ENCODE peak calls at places on chromosomes 11 and 22, in five cellular contexts. J is sigmoid colon, T is GM12878, N is K562, X is mammary epithelial cell. L is an unnamed sample. For H3K36me3, the result is how much of the 10 kb centered on the place peaks cover.

GRCh38 chr11:134393638-134394037 is 18.4 kb downstream of the B3GAT1 start:
- DNase-seq in J (no peak), T (no peak), N (peak), X (no peak), L (no peak)

GRCh38 chr11:92663539-92663938 is 305.9 kb upstream of the MTNR1B start:
- DNase-seq in J (no peak), T (no peak), N (no peak), X (no peak), L (no peak)

GRCh38 chr11:74412733-74413359 is 14.6 kb upstream of the PGM2L1 start:
- DNase-seq in J (no peak), T (no peak), N (no peak), X (peak), L (no peak)

GRCh38 chr11:118565062-118565461 is 669 bp downstream of the IFT46 start:
- DNase-seq in J (no peak), T (no peak), N (no peak), X (peak), L (no peak)

GRCh38 chr22:43155789-43156188 is 4.4 kb downstream of the TSPO start:
- DNase-seq in J (no peak), T (no peak), N (no peak), X (peak), L (no peak)

GRCh38 chr22:42895541-42895981 is 38.5 kb upstream of the ARFGAP3 start:
- DNase-seq in J (no peak), T (no peak), N (no peak), X (no peak), L (no peak)

GRCh38 chr22:34334893-34335292 is 414.6 kb upstream of the LARGE1 start:
- DNase-seq in J (no peak), T (no peak), N (no peak), X (no peak), L (no peak)

GRCh38 chr11:17434108-17434507 is 42.5 kb downstream of the ABCC8 start:
- DNase-seq in J (no peak), T (no peak), N (no peak), X (no peak), L (no peak)

GRCh38 chr11:126123686-126124085 is 61.0 kb upstream of the CDON start:
- DNase-seq in J (no peak), T (no peak), N (no peak), X (no peak), L (no peak)

GRCh38 chr11:116927163-116927772 is 89.8 kb upstream of the APOA1 start:
- DNase-seq in J (no peak), T (no peak), N (peak), X (no peak), L (no peak)

GRCh38 chr11:86219291-86220193 is 25.0 kb upstream of the EED start:
- DNase-seq in J (no peak), T (peak), N (no peak), X (no peak), L (no peak)

GRCh38 chr11:32087602-32088001 is 3.3 kb upstream of the RCN1 start:
- DNase-seq in J (no peak), T (no peak), N (no peak), X (peak), L (no peak)

GRCh38 chr11:126857860-126858808 is 142.4 kb downstream of the KIRREL3 start:
- DNase-seq in J (no peak), T (no peak), N (no peak), X (no peak), L (no peak)

GRCh38 chr11:11841605-11842425 is at the start of gene USP47:
- DNase-seq in J (peak), T (no peak), N (peak), X (peak), L (peak)

GRCh38 chr11:113778111-113778910 is 1.3 kb upstream of the CLDN25 start:
- DNase-seq in J (no peak), T (no peak), N (no peak), X (peak), L (peak)

GRCh38 chr11:113771964-113772363 is 1.5 kb downstream of the ZW10 start:
- DNase-seq in J (no peak), T (no peak), N (no peak), X (no peak), L (no peak)

GRCh38 chr11:113773092-113773415 is 438 bp downstream of the ZW10 start:
- DNase-seq in J (peak), T (no peak), N (peak), X (no peak), L (peak)

GRCh38 chr11:113774174-113774503 is 647 bp upstream of the ZW10 start:
- DNase-seq in J (no peak), T (no peak), N (no peak), X (no peak), L (no peak)

DNA sequence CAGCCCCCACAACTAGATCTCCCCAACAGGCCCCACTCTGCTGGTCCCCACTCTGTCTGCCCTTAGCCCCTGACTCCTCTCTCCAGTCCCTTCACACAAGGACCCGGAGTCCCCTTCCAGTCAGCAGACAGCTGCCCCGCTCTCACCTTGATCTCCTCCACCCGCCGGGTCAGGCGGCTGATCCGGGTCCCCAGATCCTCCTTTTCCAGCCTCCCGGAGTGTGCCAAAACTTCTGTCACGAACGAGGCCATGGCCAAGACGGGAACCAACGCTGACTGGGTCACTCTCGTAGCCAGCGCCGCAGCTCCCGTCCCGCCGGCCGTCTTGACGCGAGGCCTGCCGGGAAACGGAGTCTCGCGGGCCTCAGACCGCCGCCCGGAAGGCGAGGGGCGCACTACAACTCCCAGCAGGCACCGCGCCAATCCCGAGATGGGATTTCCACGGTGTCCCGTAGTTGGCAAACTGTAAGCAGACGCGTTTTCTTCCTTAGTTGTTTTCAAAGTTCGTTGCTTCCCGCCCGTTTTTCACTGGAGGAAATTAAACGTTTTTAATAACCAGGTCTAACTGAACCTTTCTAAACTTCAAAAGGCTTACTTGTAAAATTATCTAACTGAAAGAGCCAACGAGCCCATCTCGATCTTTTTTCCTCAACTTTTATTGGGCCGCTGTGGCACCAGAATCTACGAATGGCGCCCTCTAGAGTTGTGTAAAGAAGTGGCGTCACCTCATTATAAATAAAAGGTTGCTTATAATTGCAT is at the start of gene ZW10:
- DNase-seq in J (peak), T (peak), N (peak), X (peak), L (peak)
- TF ChIP-seq CTCF in J (peak), T (peak), N (peak), X (peak), L (peak)

GRCh38 chr11:68574308-68574707 is 110.0 kb upstream of the GAL start:
- DNase-seq in J (no peak), T (no peak), N (no peak), X (peak), L (peak)

GRCh38 chr11:68567553-68567952 is 107.0 kb downstream of the PPP6R3 start:
- DNase-seq in J (no peak), T (no peak), N (no peak), X (no peak), L (no peak)

GRCh38 chr11:68564261-68564660 is 103.7 kb downstream of the PPP6R3 start:
- DNase-seq in J (no peak), T (no peak), N (no peak), X (no peak), L (no peak)

GRCh38 chr11:68565768-68566167 is 105.2 kb downstream of the PPP6R3 start:
- DNase-seq in J (no peak), T (no peak), N (no peak), X (no peak), L (no peak)

GRCh38 chr11:68569357-68569756 is 108.8 kb downstream of the PPP6R3 start:
- DNase-seq in J (no peak), T (peak), N (no peak), X (peak), L (no peak)
- H3K36me3 ChIP-seq in J (under half), T (under half), N (half or more), X (under half), L (under half)

DNA sequence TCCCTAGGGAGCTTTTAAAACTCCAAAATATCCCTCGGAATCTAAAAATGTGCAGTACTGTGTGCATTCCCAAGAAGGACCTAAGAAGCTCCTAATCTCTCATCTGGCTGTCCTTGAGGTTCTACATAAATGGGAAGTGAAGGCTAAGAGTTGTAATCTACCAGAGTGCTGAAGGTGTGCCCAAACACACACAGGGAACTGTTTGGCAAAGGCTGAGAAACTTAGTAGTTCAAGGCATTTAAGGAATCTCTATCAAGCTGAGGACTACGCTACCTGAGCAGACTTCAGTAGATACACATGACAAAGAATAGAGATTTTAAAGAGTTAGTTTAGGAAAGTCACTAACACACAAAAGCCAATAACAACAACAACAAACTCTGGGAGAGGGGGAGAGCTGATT is 71.1 kb downstream of the TTC28 start:
- DNase-seq in J (no peak), T (no peak), N (no peak), X (no peak), L (no peak)
- H3K4me3 ChIP-seq in J (no peak), T (no peak), N (no peak), X (no peak), L (no peak)

DNA sequence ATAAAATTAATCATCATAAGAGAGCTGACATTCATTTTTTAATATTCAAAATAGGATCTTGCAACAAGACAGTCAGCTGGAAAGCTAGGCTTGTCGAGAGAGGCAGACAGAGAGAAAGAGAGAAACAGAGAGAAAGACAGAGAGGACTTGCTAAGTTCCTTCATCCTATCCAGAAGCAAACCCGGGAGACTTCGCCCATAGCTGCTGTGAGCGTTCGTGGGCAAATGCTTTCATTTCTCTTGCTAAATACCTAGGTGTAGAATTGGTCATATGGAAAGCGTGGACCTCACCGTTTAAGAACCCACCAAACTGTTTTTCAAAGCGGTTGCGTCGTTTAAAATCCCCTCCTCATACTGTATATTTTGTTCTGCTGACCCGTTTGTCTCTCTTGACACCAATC is 25.3 kb upstream of the KRTAP5-6 start:
- DNase-seq in J (peak), T (no peak), N (no peak), X (no peak), L (no peak)
- TF ChIP-seq CTCF in J (no peak), T (no peak), N (no peak), X (no peak), L (no peak)

GRCh38 chr11:46322759-46323158 is 24.5 kb upstream of the DGKZ start:
- DNase-seq in J (no peak), T (no peak), N (peak), X (no peak), L (no peak)

GRCh38 chr11:46330887-46331652 is 16.2 kb upstream of the DGKZ start:
- DNase-seq in J (no peak), T (no peak), N (no peak), X (no peak), L (no peak)

GRCh38 chr11:46327829-46328228 is 19.4 kb upstream of the DGKZ start:
- DNase-seq in J (no peak), T (no peak), N (no peak), X (no peak), L (no peak)

GRCh38 chr11:46330154-46330886 is 16.9 kb upstream of the DGKZ start:
- DNase-seq in J (no peak), T (no peak), N (no peak), X (no peak), L (no peak)

GRCh38 chr11:46326813-46327416 is 20.3 kb upstream of the DGKZ start:
- DNase-seq in J (no peak), T (no peak), N (no peak), X (no peak), L (no peak)
- H3K36me3 ChIP-seq in J (under half), T (under half), N (under half), X (under half), L (under half)

DNA sequence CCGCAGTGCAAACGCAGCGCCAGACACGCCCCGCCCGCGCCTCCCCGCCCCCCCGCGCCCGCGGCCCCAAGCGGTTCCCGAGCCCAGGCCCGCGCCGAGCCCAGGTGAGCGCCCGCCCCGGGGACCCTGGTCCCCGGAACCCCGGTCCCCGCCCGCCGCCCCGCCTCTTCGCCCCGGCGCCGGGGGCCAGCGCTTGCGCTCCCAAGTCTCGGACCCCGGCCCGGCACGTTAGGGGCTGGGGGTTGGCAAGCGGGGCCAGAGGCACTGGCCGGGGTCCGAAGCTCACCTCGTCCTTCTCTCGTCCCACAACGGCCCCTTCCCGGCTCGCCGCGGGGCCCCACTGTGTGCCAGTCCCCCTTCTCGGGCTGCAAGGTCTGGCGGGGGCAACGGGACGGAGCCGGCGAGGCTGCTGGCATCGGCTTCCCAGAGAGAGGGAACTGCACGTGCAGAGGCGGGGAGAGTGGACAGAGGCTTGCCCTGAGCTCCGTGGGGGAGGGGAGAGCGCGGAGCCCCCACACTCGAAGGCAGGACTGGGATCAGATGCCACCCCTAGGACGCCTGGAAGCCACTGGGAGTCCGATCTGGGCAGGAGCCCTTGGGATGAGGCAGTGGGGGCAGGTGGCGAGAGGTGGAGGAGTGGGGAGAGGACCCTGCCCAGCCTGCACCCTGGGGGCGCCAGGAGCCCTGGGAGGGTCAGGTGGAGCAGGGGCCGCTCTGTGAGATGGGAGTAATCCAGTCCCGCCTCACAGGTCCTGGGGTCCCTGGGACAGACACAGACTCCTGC is 1.8 kb upstream of the AIFM3 start:
- DNase-seq in J (no peak), T (no peak), N (no peak), X (no peak), L (no peak)
- H3K4me3 ChIP-seq in J (peak), T (no peak), N (no peak), X (no peak), L (no peak)

GRCh38 chr11:106329273-106330018 is 252.0 kb downstream of the AASDHPPT start:
- DNase-seq in J (no peak), T (no peak), N (no peak), X (no peak), L (no peak)
- TF ChIP-seq CTCF in J (no peak), T (no peak), N (no peak), X (peak), L (no peak)

DNA sequence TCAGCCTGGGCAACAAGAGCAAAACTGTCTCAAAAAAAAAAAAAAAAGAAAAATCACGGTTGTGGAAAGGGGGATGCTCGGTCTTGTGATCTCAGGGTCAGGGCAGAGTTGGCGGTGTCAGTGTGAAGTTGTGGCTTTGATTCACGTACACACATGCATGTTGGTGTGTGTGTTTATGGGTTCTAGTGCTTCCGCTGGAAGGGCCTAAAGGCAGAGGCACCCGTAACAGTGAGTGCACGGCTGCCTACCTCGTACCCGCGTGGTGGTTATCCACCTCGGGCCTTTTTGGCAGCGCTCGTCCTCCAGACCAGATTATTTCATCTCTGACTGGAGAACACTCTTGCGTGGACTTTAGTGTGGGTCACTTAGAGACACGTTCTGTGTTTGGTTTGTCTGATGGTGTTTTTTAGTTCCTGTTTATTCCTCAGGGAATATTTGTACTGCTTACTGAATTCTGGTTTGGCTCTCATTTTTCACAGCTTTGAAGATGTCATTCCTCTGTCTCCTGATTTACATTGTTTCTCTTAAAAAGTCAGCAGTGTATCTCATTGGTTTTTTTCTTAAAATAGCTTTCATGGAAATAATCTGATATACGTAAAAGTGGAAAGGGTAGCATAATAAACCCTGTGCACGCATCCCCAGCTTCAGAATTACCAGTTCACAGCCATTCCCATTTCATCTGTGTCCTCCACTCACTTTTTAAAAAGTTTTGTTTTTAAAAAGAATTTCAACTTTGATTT is 15.6 kb downstream of the ZBED4 start:
- DNase-seq in J (no peak), T (no peak), N (no peak), X (no peak), L (no peak)
- H3K36me3 ChIP-seq in J (under half), T (under half), N (under half), X (under half), L (under half)

DNA sequence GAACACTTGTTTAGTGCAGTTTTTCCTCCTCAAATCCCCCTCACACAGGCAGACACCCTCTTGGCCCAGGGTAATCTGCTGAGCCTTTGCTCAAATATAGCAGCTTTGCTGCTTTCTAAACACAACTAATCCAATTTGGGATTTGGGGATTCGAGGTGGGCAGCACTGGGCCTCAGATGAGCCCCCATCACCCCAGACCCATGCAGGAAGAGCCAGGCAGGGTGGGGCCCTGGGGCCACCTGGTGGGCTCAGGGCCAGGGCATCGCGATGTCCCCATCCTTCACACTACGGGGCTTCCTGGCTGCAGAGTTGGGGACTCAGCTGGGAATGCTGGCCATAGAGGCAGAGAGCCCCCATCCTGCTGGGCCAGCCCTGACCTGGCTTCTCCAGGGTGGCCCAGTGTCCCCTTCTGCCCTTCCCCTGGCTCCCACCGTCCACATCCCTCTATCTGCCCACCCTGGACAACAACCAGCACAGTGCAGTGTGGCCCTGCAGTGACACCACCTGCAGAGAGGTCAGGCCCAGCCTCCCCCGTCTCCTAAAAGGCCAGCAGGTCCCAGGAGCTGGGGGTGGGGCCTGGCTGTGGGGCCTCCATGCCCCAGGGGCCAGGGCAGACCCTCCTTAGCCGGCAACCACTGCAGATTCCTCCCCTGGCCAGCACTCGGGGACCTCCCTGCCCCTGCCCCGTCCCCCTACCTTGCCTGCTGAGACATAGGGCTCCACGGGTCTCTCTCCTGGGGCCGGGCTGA is 56.6 kb upstream of the CCDC188 start:
- DNase-seq in J (no peak), T (no peak), N (no peak), X (no peak), L (no peak)
- H3K4me3 ChIP-seq in J (no peak), T (peak), N (peak), X (peak), L (peak)

GRCh38 chr11:57763568-57763967 is 2.0 kb downstream of the CTNND1 start:
- DNase-seq in J (no peak), T (no peak), N (peak), X (peak), L (no peak)
- TF ChIP-seq CTCF in J (peak), T (no peak), N (peak), X (peak), L (peak)